ENCODE peak calls at places on chromosomes 13 and 19, in seven cellular contexts. R is IMR-90, M is neuronal stem cell, F is H1, T is trophoblast cell, J is H9, S is mesendoderm. D is an unnamed sample.

GRCh38 chr13:75180805-75181455 is 301.0 kb downstream of the TBC1D4 start:
- DNase-seq in R (peak; percentile 50), M (no peak), F (no peak), T (peak; percentile 33), J (no peak), S (no peak), D (peak; percentile 18)

GRCh38 chr13:76934671-76935070 is 13.6 kb upstream of the ACOD1 start:
- DNase-seq in R (no peak), M (no peak), F (no peak), T (no peak), J (no peak), S (peak; percentile 10), D (no peak)

GRCh38 chr13:33918199-33918932 is 100.4 kb downstream of the RFC3 start:
- DNase-seq in R (peak; percentile 71), M (no peak), F (no peak), T (peak; percentile 3), J (no peak), S (no peak), D (peak; percentile 72)

GRCh38 chr13:41284512-41285288 is 21.3 kb upstream of the MTRF1 start:
- DNase-seq in R (peak; percentile 88), M (no peak), F (no peak), T (peak; percentile 91), J (no peak), S (no peak), D (no peak)

GRCh38 chr19:16389848-16390247 is 65.2 kb downstream of the KLF2 start:
- DNase-seq in R (no peak), M (no peak), F (no peak), T (no peak), J (no peak), S (no peak), D (no peak)

GRCh38 chr13:77516342-77516789 is 19.1 kb upstream of the SCEL start:
- DNase-seq in R (peak; percentile 44), M (no peak), F (no peak), T (no peak), J (no peak), S (no peak), D (peak; percentile 12)

GRCh38 chr19:15161028-15161984 is 39.5 kb downstream of the NOTCH3 start:
- DNase-seq in R (peak; percentile 18), M (no peak), F (no peak), T (peak; percentile 71), J (no peak), S (peak; percentile 29), D (peak; percentile 23)

GRCh38 chr19:55646889-55647731 is 902 bp upstream of the CCDC106 start:
- DNase-seq in R (no peak), M (no peak), F (no peak), T (peak; percentile 38), J (no peak), S (no peak), D (no peak)

GRCh38 chr13:46896346-46897138 is at the start of gene HTR2A:
- DNase-seq in R (peak; percentile 17), M (no peak), F (no peak), T (peak; percentile 4), J (no peak), S (no peak), D (no peak)

GRCh38 chr13:100673376-100673830 is 1.2 kb downstream of the TMTC4 start:
- DNase-seq in R (no peak), M (no peak), F (no peak), T (no peak), J (peak; percentile 47), S (peak; percentile 72), D (no peak)

GRCh38 chr13:40974460-40975407 is 44.4 kb downstream of the ELF1 start:
- DNase-seq in R (peak; percentile 66), M (peak; percentile 12), F (no peak), T (no peak), J (peak; percentile 35), S (peak; percentile 76), D (peak; percentile 68)

GRCh38 chr19:10363789-10364281 is 16.5 kb downstream of the TYK2 start:
- DNase-seq in R (no peak), M (no peak), F (no peak), T (peak; percentile 29), J (no peak), S (peak; percentile 64), D (no peak)

GRCh38 chr13:30738526-30738925 is 3.2 kb downstream of the ALOX5AP start:
- DNase-seq in R (no peak), M (no peak), F (no peak), T (peak; percentile 59), J (peak; percentile 34), S (no peak), D (no peak)

GRCh38 chr19:41702208-41702651 is 6.2 kb upstream of the CEACAM5 start:
- DNase-seq in R (peak; percentile 33), M (no peak), F (no peak), T (peak; percentile 80), J (no peak), S (no peak), D (no peak)

GRCh38 chr13:73045036-73045435 is 13.8 kb upstream of the KLF5 start:
- DNase-seq in R (no peak), M (no peak), F (no peak), T (no peak), J (no peak), S (no peak), D (no peak)

GRCh38 chr13:111882351-111882750 is 184.6 kb upstream of the SOX1 start:
- DNase-seq in R (no peak), M (no peak), F (no peak), T (no peak), J (no peak), S (no peak), D (no peak)
- H3K4ac ChIP-seq in R (no peak overlapping the region), M (no peak overlapping the region), F (no peak overlapping the region), T (no peak overlapping the region), J (no peak overlapping the region), S (no peak overlapping the region), D (no peak overlapping the region)

GRCh38 chr13:60721063-60721462 is 324.0 kb downstream of the TDRD3 start:
- DNase-seq in R (no peak), M (no peak), F (no peak), T (no peak), J (no peak), S (no peak), D (no peak)

GRCh38 chr13:60716296-60716695 is 319.3 kb downstream of the TDRD3 start:
- DNase-seq in R (no peak), M (no peak), F (no peak), T (no peak), J (no peak), S (no peak), D (no peak)

GRCh38 chr13:60720590-60720989 is 323.6 kb downstream of the TDRD3 start:
- DNase-seq in R (no peak), M (no peak), F (no peak), T (no peak), J (no peak), S (no peak), D (no peak)
- H3K4ac ChIP-seq in R (no peak overlapping the region), M (no peak overlapping the region), F (no peak overlapping the region), T (no peak overlapping the region), J (no peak overlapping the region), S (no peak overlapping the region), D (no peak overlapping the region)

DNA sequence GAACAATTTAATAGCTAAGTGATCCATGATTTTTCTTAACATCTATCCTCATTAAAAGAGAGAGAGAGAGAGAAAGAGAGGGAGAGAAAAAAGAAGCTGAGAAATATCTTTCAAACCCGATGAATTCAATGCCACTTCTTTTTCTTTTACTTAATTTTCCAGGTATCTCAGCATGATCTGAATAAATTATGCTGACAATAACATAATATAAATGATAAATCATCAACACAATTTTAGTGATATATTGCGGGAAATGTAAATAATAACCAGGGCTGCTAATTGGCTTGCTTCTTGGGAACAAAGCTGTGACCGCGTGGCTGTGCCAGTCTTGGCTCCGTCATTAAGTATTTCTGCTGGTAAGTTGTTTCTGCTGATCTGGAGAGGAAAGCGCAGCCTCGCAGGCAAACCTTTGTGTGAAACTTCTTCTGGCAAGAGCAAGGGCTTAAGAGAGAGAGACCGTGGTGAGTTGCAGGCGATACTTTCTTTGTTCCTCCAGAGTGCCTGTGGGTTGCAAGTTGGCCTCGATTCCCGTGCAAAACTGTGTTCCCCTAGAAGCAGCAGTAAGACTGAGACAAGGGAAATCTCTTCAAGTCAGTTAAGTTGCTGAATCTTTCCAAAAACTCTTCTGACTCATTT is 489.0 kb upstream of the TSHZ3 start:
- DNase-seq in R (no peak), M (peak; percentile 20), F (no peak), T (no peak), J (no peak), S (no peak), D (no peak)
- H3K4ac ChIP-seq in R (no peak overlapping the region), M (no peak overlapping the region), F (no peak overlapping the region), T (no peak overlapping the region), J (no peak overlapping the region), S (no peak overlapping the region), D (no peak overlapping the region)

DNA sequence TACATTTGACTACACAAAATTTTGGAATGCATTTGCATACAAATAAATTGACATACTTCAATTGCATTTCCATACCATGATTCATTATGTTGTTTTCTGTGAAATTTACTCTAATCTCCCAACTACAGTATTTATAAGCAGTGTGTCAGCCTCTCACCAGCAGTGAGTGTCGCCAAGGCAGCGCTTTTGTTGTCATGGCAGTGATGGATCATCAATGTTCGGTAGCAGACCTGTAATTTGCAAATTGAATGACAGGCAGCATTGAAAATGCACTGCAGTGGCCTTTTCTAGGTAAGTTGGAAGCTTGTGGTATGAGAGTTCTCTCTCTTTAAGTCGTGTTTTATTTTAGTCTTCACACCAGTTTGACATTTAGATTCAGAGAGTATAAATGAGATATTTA is 534.1 kb downstream of the PCDH17 start:
- DNase-seq in R (no peak), M (no peak), F (no peak), T (no peak), J (no peak), S (peak; percentile 8), D (no peak)
- H3K4ac ChIP-seq in R (no peak overlapping the region), M (no peak overlapping the region), F (no peak overlapping the region), T (no peak overlapping the region), J (no peak overlapping the region), S (no peak overlapping the region), D (no peak overlapping the region)

GRCh38 chr19:53652476-53652875 is 20.7 kb downstream of the DPRX start:
- DNase-seq in R (no peak), M (no peak), F (no peak), T (peak; percentile 79), J (no peak), S (no peak), D (no peak)
- H3K4ac ChIP-seq in R (no peak overlapping the region), M (no peak overlapping the region), F (no peak overlapping the region), T (no peak overlapping the region), J (no peak overlapping the region), S (no peak overlapping the region), D (no peak overlapping the region)

DNA sequence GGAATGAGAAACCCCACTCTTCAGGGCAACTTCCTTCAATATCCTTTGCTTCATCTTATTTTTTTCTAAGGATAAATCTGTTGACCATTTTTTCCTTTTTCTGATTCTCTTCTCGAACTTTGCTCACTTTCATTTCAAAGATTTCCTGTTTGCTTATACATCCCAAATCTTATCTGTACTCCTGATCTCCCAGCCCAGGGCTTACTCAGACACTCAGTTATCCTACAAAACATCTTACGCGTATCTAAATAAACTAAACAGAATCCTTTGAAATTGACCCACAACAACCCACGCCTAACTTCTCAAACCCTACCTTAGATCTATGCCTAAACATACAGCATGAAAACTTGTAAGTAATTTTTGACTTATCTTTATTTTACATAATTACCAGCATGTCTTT is 179.2 kb downstream of the ABCC4 start:
- DNase-seq in R (peak; percentile 11), M (no peak), F (no peak), T (no peak), J (no peak), S (no peak), D (peak; percentile 31)
- H3K4ac ChIP-seq in R (no peak overlapping the region), M (no peak overlapping the region), F (no peak overlapping the region), T (no peak overlapping the region), J (no peak overlapping the region), S (no peak overlapping the region), D (no peak overlapping the region)

GRCh38 chr19:2656533-2656932 is 46.0 kb downstream of the GNG7 start:
- DNase-seq in R (no peak), M (no peak), F (no peak), T (no peak), J (no peak), S (no peak), D (no peak)
- H3K4ac ChIP-seq in R (no peak overlapping the region), M (no peak overlapping the region), F (no peak overlapping the region), T (no peak overlapping the region), J (no peak overlapping the region), S (no peak overlapping the region), D (no peak overlapping the region)